ENCODE peak calls at places on chromosomes 5 and 9, in nine cellular contexts. Q, L, J, I, N, M, D, W and E are unnamed samples.

GRCh38 chr5:78552729-78553341 is 95.7 kb downstream of the LHFPL2 start:
- DNase-seq in Q (no peak), L (no peak), J (no peak), I (no peak), N (peak), M (no peak), D (no peak), W (no peak), E (peak)

GRCh38 chr9:104984994-104985393 is 57.0 kb upstream of the ABCA1 start:
- DNase-seq in Q (no peak), L (no peak), J (no peak), I (no peak), N (no peak), M (no peak), D (no peak), W (no peak), E (no peak)

GRCh38 chr5:14715481-14715880 is 51.0 kb downstream of the OTULIN start:
- DNase-seq in Q (no peak), L (no peak), J (no peak), I (no peak), N (peak), M (no peak), D (no peak), W (no peak), E (peak)

GRCh38 chr9:89440548-89440947 is 57.4 kb downstream of the SEMA4D start:
- DNase-seq in Q (peak), L (no peak), J (no peak), I (no peak), N (peak), M (no peak), D (peak), W (no peak), E (no peak)

GRCh38 chr5:111127453-111128195 is 35.5 kb downstream of the WDR36 start:
- DNase-seq in Q (no peak), L (no peak), J (no peak), I (no peak), N (peak), M (no peak), D (peak), W (no peak), E (peak)

GRCh38 chr9:132249123-132249522 is 87.3 kb downstream of the NTNG2 start:
- DNase-seq in Q (no peak), L (no peak), J (no peak), I (no peak), N (no peak), M (no peak), D (no peak), W (no peak), E (no peak)

GRCh38 chr5:108356286-108356685 is 25.6 kb downstream of the FBXL17 start:
- DNase-seq in Q (no peak), L (no peak), J (no peak), I (no peak), N (no peak), M (no peak), D (no peak), W (no peak), E (no peak)

GRCh38 chr9:132708769-132709168 is 38.5 kb downstream of the GTF3C4 start:
- DNase-seq in Q (no peak), L (no peak), J (no peak), I (no peak), N (no peak), M (no peak), D (no peak), W (no peak), E (no peak)

GRCh38 chr5:135341021-135341666 is 57.9 kb downstream of the MACROH2A1 start:
- DNase-seq in Q (no peak), L (no peak), J (no peak), I (no peak), N (no peak), M (no peak), D (no peak), W (no peak), E (no peak)

GRCh38 chr9:105205787-105206511 is 38.5 kb upstream of the SLC44A1 start:
- DNase-seq in Q (peak), L (no peak), J (no peak), I (no peak), N (peak), M (no peak), D (no peak), W (no peak), E (no peak)

GRCh38 chr9:133715866-133716563 is 22.1 kb downstream of the SARDH start:
- DNase-seq in Q (no peak), L (no peak), J (peak), I (no peak), N (no peak), M (no peak), D (no peak), W (peak), E (no peak)

GRCh38 chr9:105243015-105243686 is 1.3 kb upstream of the SLC44A1 start:
- DNase-seq in Q (no peak), L (no peak), J (no peak), I (no peak), N (no peak), M (no peak), D (no peak), W (no peak), E (no peak)

GRCh38 chr5:154871732-154872131 is 13.3 kb downstream of the CNOT8 start:
- DNase-seq in Q (no peak), L (no peak), J (no peak), I (no peak), N (no peak), M (no peak), D (no peak), W (no peak), E (no peak)

GRCh38 chr5:59390989-59391388 is 502.5 kb downstream of the PDE4D start:
- DNase-seq in Q (no peak), L (no peak), J (no peak), I (no peak), N (no peak), M (no peak), D (no peak), W (no peak), E (no peak)